ENCODE peak calls at places on chromosomes 1 and 21, in five cellular contexts. F is fibroblast of mammary gland, W is bronchial epithelial cell, S is GM23248, A is kidney epithelial cell. U is an unnamed sample.
A peak's percentile ranks its signal among the peaks of the same experiment; 100 is the strongest.

GRCh38 chr21:17660449-17660848 is 47.7 kb upstream of the BTG3 start:
- DNase-seq in A (no peak), S (peak; percentile 9), W (peak; percentile 66), F (no peak), U (peak; percentile 71)

GRCh38 chr1:206550446-206550845 is 43.1 kb downstream of the RASSF5 start:
- DNase-seq in A (no peak), W (no peak), S (no peak), F (no peak), U (no peak)

GRCh38 chr1:241985787-241986186 is 13.1 kb downstream of the MAP1LC3C start:
- DNase-seq in W (peak; percentile 18), F (peak; percentile 68), S (peak; percentile 73), A (no peak), U (peak; percentile 43)

GRCh38 chr21:25557170-25557569 is 50.1 kb downstream of the MRPL39 start:
- DNase-seq in S (peak; percentile 9), A (no peak), F (peak; percentile 44), W (no peak), U (no peak)

GRCh38 chr21:46184625-46185555 is 631 bp upstream of the SPATC1L start:
- DNase-seq in F (peak; percentile 62), W (peak; percentile 68), S (peak; percentile 81), A (peak; percentile 12), U (peak; percentile 61)

GRCh38 chr1:53604291-53604919 is 134.6 kb downstream of the GLIS1 start:
- DNase-seq in F (no peak), A (peak; percentile 14), W (no peak), S (no peak), U (no peak)

GRCh38 chr21:26125433-26126167 is 45.0 kb downstream of the APP start:
- DNase-seq in W (no peak), S (no peak), F (no peak), A (no peak), U (no peak)

GRCh38 chr1:211493133-211493864 is 1.3 kb upstream of the RD3 start:
- DNase-seq in A (no peak), S (no peak), W (no peak), F (no peak), U (no peak)

GRCh38 chr1:184649500-184649899 is 105.2 kb downstream of the EDEM3 start:
- DNase-seq in A (no peak), W (no peak), S (peak; percentile 76), F (no peak), U (no peak)

GRCh38 chr1:43997295-43997694 is 5.9 kb downstream of the CCDC24 start:
- DNase-seq in S (no peak), F (no peak), W (no peak), A (no peak), U (no peak)

GRCh38 chr1:230163719-230164118 is 96.7 kb downstream of the GALNT2 start:
- DNase-seq in W (no peak), F (no peak), A (no peak), S (peak; percentile 35), U (no peak)

GRCh38 chr1:89780721-89781120 is 40.1 kb upstream of the LRRC8D start:
- DNase-seq in A (peak; percentile 26), W (peak; percentile 65), F (peak; percentile 61), S (peak; percentile 76), U (peak; percentile 69)

GRCh38 chr1:77540501-77541161 is 141.8 kb downstream of the ZZZ3 start:
- DNase-seq in A (peak; percentile 48), S (peak; percentile 90), W (peak; percentile 36), F (peak; percentile 98), U (peak; percentile 63)

GRCh38 chr1:228207381-228207810 is 448 bp upstream of the OBSCN start:
- DNase-seq in F (no peak), A (no peak), W (no peak), S (no peak), U (no peak)

GRCh38 chr1:34618381-34618780 is 136.5 kb upstream of the GJB5 start:
- DNase-seq in F (no peak), S (no peak), W (no peak), A (no peak), U (no peak)

GRCh38 chr1:64616039-64616438 is 128.8 kb upstream of the RAVER2 start:
- DNase-seq in W (no peak), S (no peak), F (no peak), A (no peak), U (no peak)

GRCh38 chr1:76726251-76726650 is 141.0 kb upstream of the ST6GALNAC5 start:
- DNase-seq in S (peak; percentile 39), F (no peak), W (no peak), A (no peak), U (peak; percentile 4)

GRCh38 chr1:111938123-111938522 is 51.3 kb downstream of the KCND3 start:
- DNase-seq in S (no peak), W (peak; percentile 90), F (no peak), A (no peak), U (peak; percentile 74)

GRCh38 chr1:12143631-12144155 is 23.1 kb upstream of the TNFRSF1B start:
- DNase-seq in S (peak; percentile 78), A (no peak), F (peak; percentile 97), W (peak; percentile 95), U (peak; percentile 93)

GRCh38 chr21:45454081-45454923 is 49.3 kb downstream of the COL18A1 start:
- DNase-seq in S (peak; percentile 38), A (no peak), F (no peak), W (peak; percentile 47), U (peak; percentile 50)

GRCh38 chr1:206734499-206735142 is 36.0 kb upstream of the IL19 start:
- DNase-seq in F (peak; percentile 51), S (peak; percentile 64), A (no peak), W (peak; percentile 39), U (peak; percentile 49)

GRCh38 chr1:21034725-21035628 is 141.7 kb downstream of the EIF4G3 start:
- DNase-seq in S (no peak), W (no peak), F (no peak), A (no peak), U (no peak)

GRCh38 chr1:116203192-116203723 is 92.1 kb downstream of the MAB21L3 start:
- DNase-seq in S (peak; percentile 13), W (peak; percentile 3), F (no peak), A (no peak), U (peak; percentile 32)

GRCh38 chr1:1430114-1430982 is 5.1 kb upstream of the VWA1 start:
- DNase-seq in W (no peak), S (peak; percentile 27), A (no peak), F (peak; percentile 51), U (no peak)

GRCh38 chr1:206935491-206936067 is 10.7 kb downstream of the PIGR start:
- DNase-seq in F (peak; percentile 19), S (peak; percentile 44), W (no peak), A (no peak), U (no peak)

GRCh38 chr1:18928406-18928805 is 26.1 kb upstream of the ALDH4A1 start:
- DNase-seq in A (no peak), F (no peak), S (no peak), W (no peak), U (no peak)

GRCh38 chr1:18928985-18929384 is 26.6 kb upstream of the ALDH4A1 start:
- DNase-seq in W (no peak), A (no peak), F (no peak), S (no peak), U (no peak)

GRCh38 chr1:18926315-18927081 is 24.1 kb upstream of the ALDH4A1 start:
- DNase-seq in W (peak; percentile 95), A (peak; percentile 94), F (peak; percentile 93), S (peak; percentile 98), U (peak; percentile 96)

GRCh38 chr1:18927082-18927653 is 24.8 kb upstream of the ALDH4A1 start:
- DNase-seq in S (no peak), A (no peak), F (no peak), W (peak; percentile 74), U (peak; percentile 79)

GRCh38 chr1:18927654-18928272 is 25.4 kb upstream of the ALDH4A1 start:
- DNase-seq in F (no peak), W (peak; percentile 44), S (no peak), A (no peak), U (peak; percentile 39)
- H3K4me3 ChIP-seq in F (no peak overlapping the region), W (no peak overlapping the region), S (no peak overlapping the region), A (no peak overlapping the region), U (no peak overlapping the region)

GRCh38 chr1:247334378-247335133 is 2.9 kb upstream of the ZNF496 start:
- DNase-seq in A (no peak), S (no peak), F (no peak), W (no peak), U (no peak)

GRCh38 chr1:247337250-247337746 is 5.6 kb upstream of the ZNF496 start:
- DNase-seq in F (peak; percentile 76), W (no peak), S (peak; percentile 24), A (peak; percentile 19), U (no peak)

GRCh38 chr1:247336390-247336789 is 4.7 kb upstream of the ZNF496 start:
- DNase-seq in W (no peak), S (no peak), A (no peak), F (no peak), U (no peak)

GRCh38 chr1:247337961-247338360 is 6.3 kb upstream of the ZNF496 start:
- DNase-seq in S (no peak), F (no peak), A (no peak), W (no peak), U (no peak)

GRCh38 chr1:247335871-247336270 is 4.2 kb upstream of the ZNF496 start:
- DNase-seq in S (no peak), F (peak; percentile 72), A (no peak), W (no peak), U (no peak)
- H3K4me3 ChIP-seq in S (no peak overlapping the region), F (no peak overlapping the region), A (no peak overlapping the region), W (no peak overlapping the region), U (no peak overlapping the region)

GRCh38 chr21:35212393-35213127 is 163.5 kb upstream of the RUNX1 start:
- DNase-seq in A (no peak), F (peak; percentile 79), W (peak; percentile 87), S (peak; percentile 61), U (peak; percentile 73)

GRCh38 chr21:35208810-35209517 is 159.9 kb upstream of the RUNX1 start:
- DNase-seq in W (no peak), F (peak; percentile 64), A (no peak), S (peak; percentile 28), U (no peak)

GRCh38 chr21:35211767-35212166 is 162.7 kb upstream of the RUNX1 start:
- DNase-seq in S (no peak), F (peak; percentile 73), A (no peak), W (no peak), U (no peak)

GRCh38 chr21:35208117-35208516 is 159.0 kb upstream of the RUNX1 start:
- DNase-seq in A (no peak), F (no peak), W (no peak), S (no peak), U (no peak)

GRCh38 chr21:35210093-35210492 is 161.0 kb upstream of the RUNX1 start:
- DNase-seq in W (no peak), A (no peak), F (no peak), S (no peak), U (no peak)
- H3K4me3 ChIP-seq in W (no peak overlapping the region), A (no peak overlapping the region), F (no peak overlapping the region), S (no peak overlapping the region), U (no peak overlapping the region)

DNA sequence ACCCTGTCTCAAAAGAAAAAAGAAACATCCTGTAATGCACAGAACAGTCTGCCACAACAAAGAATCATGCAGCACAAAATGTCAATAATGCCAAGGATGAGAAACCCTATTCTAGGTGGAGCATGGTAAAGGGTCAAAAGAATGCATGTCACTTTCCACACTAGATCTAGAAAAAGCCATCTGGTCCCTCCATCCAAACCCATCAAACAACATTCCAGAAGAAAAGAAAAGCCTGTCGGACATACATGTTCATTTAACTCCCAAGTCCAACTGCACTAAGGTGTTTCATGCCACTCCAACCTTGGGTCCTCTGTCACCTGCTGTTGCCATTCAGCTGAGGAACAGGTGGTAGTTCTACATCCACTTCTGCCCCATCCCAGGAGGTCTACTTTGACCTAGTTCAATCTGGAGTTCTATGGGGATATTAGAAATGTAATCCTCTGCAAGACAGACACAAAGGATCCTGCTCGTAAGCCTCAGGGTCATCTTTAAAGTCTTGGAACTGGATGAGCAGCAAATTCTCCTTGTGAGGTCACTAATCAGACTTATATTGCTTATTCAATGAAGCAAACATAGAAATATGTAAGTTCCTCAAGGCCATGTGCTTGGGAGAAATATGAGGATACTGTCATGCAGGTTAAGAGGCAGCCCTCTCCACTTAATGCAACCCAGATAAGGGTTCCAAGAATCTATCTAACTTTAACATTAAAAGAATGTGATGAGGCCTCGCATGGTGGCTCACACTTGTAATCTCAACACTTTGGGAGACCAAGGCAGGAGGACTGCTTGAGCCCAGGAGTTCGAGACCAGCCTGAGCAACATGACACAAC is 3.7 kb downstream of the DEDD start:
- DNase-seq in S (no peak), F (no peak), A (no peak), W (no peak), U (no peak)
- H3K4me3 ChIP-seq in S (no peak overlapping the region), F (no peak overlapping the region), A (no peak overlapping the region), W (no peak overlapping the region), U (no peak overlapping the region)

U was measured in epithelial cell of esophagus.